ENCODE peak calls at places on chromosome 17, in nine cellular contexts. One of them, this sample, is unnamed.

GRCh38 chr17:60720763-60721531 is 43.3 kb downstream of the BCAS3 start:
- DNase-seq in CD8-positive, alpha-beta T cell: peak
- DNase-seq in heart left ventricle: peak
- DNase-seq in lower leg skin: peak
- DNase-seq in neural progenitor cell: peak
- DNase-seq in IMR-90: peak
- DNase-seq in adrenal gland: peak
- DNase-seq in MM.1S: peak
- DNase-seq in GM06990: peak
- DNase-seq in this sample: peak

GRCh38 chr17:40560592-40561293 is 4.5 kb downstream of the CCR7 start:
- DNase-seq in CD8-positive, alpha-beta T cell: peak
- DNase-seq in heart left ventricle: no peak
- DNase-seq in lower leg skin: no peak
- DNase-seq in neural progenitor cell: no peak
- DNase-seq in IMR-90: peak
- DNase-seq in adrenal gland: no peak
- DNase-seq in MM.1S: peak
- DNase-seq in GM06990: peak
- DNase-seq in this sample: peak

GRCh38 chr17:76278952-76279741 is 14.0 kb downstream of the UBALD2 start:
- DNase-seq in CD8-positive, alpha-beta T cell: peak
- DNase-seq in heart left ventricle: peak
- DNase-seq in lower leg skin: peak
- DNase-seq in neural progenitor cell: peak
- DNase-seq in IMR-90: peak
- DNase-seq in adrenal gland: peak
- DNase-seq in MM.1S: peak
- DNase-seq in GM06990: peak
- DNase-seq in this sample: peak

GRCh38 chr17:20153231-20153630 is 144.1 kb downstream of the SPECC1 start:
- DNase-seq in CD8-positive, alpha-beta T cell: no peak
- DNase-seq in heart left ventricle: no peak
- DNase-seq in lower leg skin: no peak
- DNase-seq in neural progenitor cell: no peak
- DNase-seq in IMR-90: no peak
- DNase-seq in adrenal gland: no peak
- DNase-seq in MM.1S: peak
- DNase-seq in GM06990: no peak
- DNase-seq in this sample: no peak

GRCh38 chr17:3879591-3880417 is 13.0 kb downstream of the CAMKK1 start:
- DNase-seq in CD8-positive, alpha-beta T cell: no peak
- DNase-seq in heart left ventricle: no peak
- DNase-seq in lower leg skin: no peak
- DNase-seq in neural progenitor cell: peak
- DNase-seq in IMR-90: no peak
- DNase-seq in adrenal gland: no peak
- DNase-seq in MM.1S: no peak
- DNase-seq in GM06990: no peak
- DNase-seq in this sample: no peak

GRCh38 chr17:68011199-68011665 is 15.0 kb upstream of the C17orf58 start:
- DNase-seq in CD8-positive, alpha-beta T cell: peak
- DNase-seq in heart left ventricle: peak
- DNase-seq in lower leg skin: peak
- DNase-seq in neural progenitor cell: peak
- DNase-seq in IMR-90: no peak
- DNase-seq in adrenal gland: peak
- DNase-seq in MM.1S: peak
- DNase-seq in GM06990: peak
- DNase-seq in this sample: peak

GRCh38 chr17:12242390-12242954 is 221.8 kb downstream of the MAP2K4 start:
- DNase-seq in CD8-positive, alpha-beta T cell: no peak
- DNase-seq in heart left ventricle: no peak
- DNase-seq in lower leg skin: no peak
- DNase-seq in neural progenitor cell: no peak
- DNase-seq in IMR-90: peak
- DNase-seq in adrenal gland: no peak
- DNase-seq in MM.1S: no peak
- DNase-seq in GM06990: no peak
- DNase-seq in this sample: no peak

GRCh38 chr17:40518401-40519088 is 17.1 kb upstream of the TNS4 start:
- DNase-seq in CD8-positive, alpha-beta T cell: no peak
- DNase-seq in heart left ventricle: no peak
- DNase-seq in lower leg skin: no peak
- DNase-seq in neural progenitor cell: no peak
- DNase-seq in IMR-90: no peak
- DNase-seq in adrenal gland: no peak
- DNase-seq in MM.1S: no peak
- DNase-seq in GM06990: no peak
- DNase-seq in this sample: peak

GRCh38 chr17:39461911-39462641 is 790 bp downstream of the CDK12 start:
- DNase-seq in CD8-positive, alpha-beta T cell: no peak
- DNase-seq in heart left ventricle: peak
- DNase-seq in lower leg skin: peak
- DNase-seq in neural progenitor cell: no peak
- DNase-seq in IMR-90: peak
- DNase-seq in adrenal gland: peak
- DNase-seq in MM.1S: peak
- DNase-seq in GM06990: peak
- DNase-seq in this sample: peak

GRCh38 chr17:68019336-68019674 is 16.2 kb upstream of the KPNA2 start:
- DNase-seq in CD8-positive, alpha-beta T cell: no peak
- DNase-seq in heart left ventricle: no peak
- DNase-seq in lower leg skin: no peak
- DNase-seq in neural progenitor cell: no peak
- DNase-seq in IMR-90: no peak
- DNase-seq in adrenal gland: no peak
- DNase-seq in MM.1S: no peak
- DNase-seq in GM06990: no peak
- DNase-seq in this sample: no peak

GRCh38 chr17:81043725-81044427 is 8.9 kb downstream of the BAIAP2 start:
- DNase-seq in CD8-positive, alpha-beta T cell: no peak
- DNase-seq in heart left ventricle: no peak
- DNase-seq in lower leg skin: no peak
- DNase-seq in neural progenitor cell: peak
- DNase-seq in IMR-90: no peak
- DNase-seq in adrenal gland: peak
- DNase-seq in MM.1S: no peak
- DNase-seq in GM06990: no peak
- DNase-seq in this sample: no peak

DNA sequence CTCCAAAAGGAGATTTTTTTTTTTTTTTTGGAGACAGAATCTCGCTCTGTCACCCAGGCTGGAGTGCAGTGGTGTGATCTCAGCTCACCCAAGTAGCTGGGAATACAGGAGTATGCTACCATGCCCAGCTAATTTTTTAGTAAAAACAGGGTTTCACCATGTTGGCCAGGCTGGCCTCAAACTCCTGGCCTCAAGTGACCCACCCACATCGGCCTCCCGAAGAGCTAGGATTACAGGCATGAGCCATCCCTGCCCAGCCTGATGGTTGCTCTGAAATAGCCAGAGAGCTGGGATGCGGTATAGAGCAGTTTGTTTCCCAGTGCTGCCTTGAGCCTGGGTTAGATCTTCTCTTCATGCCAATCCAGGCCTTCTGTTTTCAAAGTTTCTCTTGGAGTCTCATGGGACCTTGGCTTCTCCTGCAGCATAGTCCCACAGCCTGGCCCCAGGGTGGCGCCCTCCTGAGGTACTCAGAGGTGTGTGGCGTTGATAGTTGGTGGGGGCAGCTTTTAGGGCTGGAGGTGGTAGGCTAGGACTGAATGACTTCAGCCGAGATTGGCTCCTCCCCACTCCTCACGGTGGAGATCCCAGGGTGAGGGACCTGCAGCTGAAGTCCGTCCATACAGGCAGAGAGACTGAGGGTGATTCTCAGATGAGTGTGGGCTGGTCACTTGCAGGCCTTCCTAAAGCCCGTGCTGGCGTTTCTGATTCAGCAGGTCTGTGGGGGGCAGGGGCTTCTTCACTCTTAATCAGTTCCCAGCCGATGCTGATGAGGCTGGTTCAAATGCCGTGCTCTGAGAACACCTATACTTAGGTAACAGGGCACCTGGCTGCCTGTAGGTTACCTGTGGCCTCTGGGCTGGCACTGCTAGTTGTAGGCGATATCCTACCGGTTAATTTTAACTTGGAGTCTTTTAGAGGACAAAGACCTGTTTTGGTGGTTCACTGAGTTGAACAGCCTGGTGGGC is 52.0 kb downstream of the TNFRSF13B start:
- DNase-seq in CD8-positive, alpha-beta T cell: no peak
- DNase-seq in heart left ventricle: no peak
- DNase-seq in lower leg skin: no peak
- DNase-seq in neural progenitor cell: no peak
- DNase-seq in IMR-90: no peak
- DNase-seq in adrenal gland: no peak
- DNase-seq in MM.1S: no peak
- DNase-seq in GM06990: no peak
- DNase-seq in this sample: no peak
- TF ChIP-seq CTCF in CD8-positive, alpha-beta T cell: no peak
- TF ChIP-seq CTCF in heart left ventricle: no peak
- TF ChIP-seq CTCF in lower leg skin: no peak
- TF ChIP-seq CTCF in neural progenitor cell: peak
- TF ChIP-seq CTCF in IMR-90: no peak
- TF ChIP-seq CTCF in adrenal gland: no peak
- TF ChIP-seq CTCF in MM.1S: peak
- TF ChIP-seq CTCF in GM06990: peak
- TF ChIP-seq CTCF in this sample: no peak

GRCh38 chr17:43562679-43563146 is 16.6 kb upstream of the ETV4 start:
- DNase-seq in CD8-positive, alpha-beta T cell: no peak
- DNase-seq in heart left ventricle: no peak
- DNase-seq in lower leg skin: no peak
- DNase-seq in neural progenitor cell: peak
- DNase-seq in IMR-90: no peak
- DNase-seq in adrenal gland: no peak
- DNase-seq in MM.1S: no peak
- DNase-seq in GM06990: no peak
- DNase-seq in this sample: no peak
- H3K4me3 ChIP-seq in CD8-positive, alpha-beta T cell: no peak
- H3K4me3 ChIP-seq in heart left ventricle: no peak
- H3K4me3 ChIP-seq in lower leg skin: no peak
- H3K4me3 ChIP-seq in neural progenitor cell: peak
- H3K4me3 ChIP-seq in IMR-90: no peak
- H3K4me3 ChIP-seq in adrenal gland: no peak
- H3K4me3 ChIP-seq in MM.1S: no peak
- H3K4me3 ChIP-seq in GM06990: no peak
- H3K4me3 ChIP-seq in this sample: no peak

GRCh38 chr17:2867441-2868424 is 71.5 kb downstream of the RAP1GAP2 start:
- DNase-seq in CD8-positive, alpha-beta T cell: no peak
- DNase-seq in heart left ventricle: no peak
- DNase-seq in lower leg skin: no peak
- DNase-seq in neural progenitor cell: peak
- DNase-seq in IMR-90: peak
- DNase-seq in adrenal gland: no peak
- DNase-seq in MM.1S: no peak
- DNase-seq in GM06990: no peak
- DNase-seq in this sample: peak
- TF ChIP-seq CTCF in CD8-positive, alpha-beta T cell: no peak
- TF ChIP-seq CTCF in heart left ventricle: no peak
- TF ChIP-seq CTCF in lower leg skin: no peak
- TF ChIP-seq CTCF in neural progenitor cell: peak
- TF ChIP-seq CTCF in IMR-90: peak
- TF ChIP-seq CTCF in adrenal gland: no peak
- TF ChIP-seq CTCF in MM.1S: no peak
- TF ChIP-seq CTCF in GM06990: no peak
- TF ChIP-seq CTCF in this sample: peak

GRCh38 chr17:48814504-48814903 is 2.5 kb downstream of the TTLL6 start:
- DNase-seq in CD8-positive, alpha-beta T cell: peak
- DNase-seq in heart left ventricle: peak
- DNase-seq in lower leg skin: no peak
- DNase-seq in neural progenitor cell: peak
- DNase-seq in IMR-90: peak
- DNase-seq in adrenal gland: peak
- DNase-seq in MM.1S: peak
- DNase-seq in GM06990: no peak
- DNase-seq in this sample: peak

GRCh38 chr17:48816774-48817590 is at the start of gene TTLL6:
- DNase-seq in CD8-positive, alpha-beta T cell: peak
- DNase-seq in heart left ventricle: peak
- DNase-seq in lower leg skin: peak
- DNase-seq in neural progenitor cell: peak
- DNase-seq in IMR-90: peak
- DNase-seq in adrenal gland: peak
- DNase-seq in MM.1S: peak
- DNase-seq in GM06990: peak
- DNase-seq in this sample: peak

GRCh38 chr17:48819466-48819865 is 2.4 kb upstream of the TTLL6 start:
- DNase-seq in CD8-positive, alpha-beta T cell: no peak
- DNase-seq in heart left ventricle: no peak
- DNase-seq in lower leg skin: no peak
- DNase-seq in neural progenitor cell: no peak
- DNase-seq in IMR-90: no peak
- DNase-seq in adrenal gland: no peak
- DNase-seq in MM.1S: no peak
- DNase-seq in GM06990: no peak
- DNase-seq in this sample: no peak

GRCh38 chr17:48818361-48818841 is 1.4 kb upstream of the TTLL6 start:
- DNase-seq in CD8-positive, alpha-beta T cell: no peak
- DNase-seq in heart left ventricle: no peak
- DNase-seq in lower leg skin: no peak
- DNase-seq in neural progenitor cell: peak
- DNase-seq in IMR-90: no peak
- DNase-seq in adrenal gland: no peak
- DNase-seq in MM.1S: no peak
- DNase-seq in GM06990: no peak
- DNase-seq in this sample: no peak

GRCh38 chr17:48816438-48816773 is 623 bp downstream of the TTLL6 start:
- DNase-seq in CD8-positive, alpha-beta T cell: no peak
- DNase-seq in heart left ventricle: no peak
- DNase-seq in lower leg skin: no peak
- DNase-seq in neural progenitor cell: no peak
- DNase-seq in IMR-90: no peak
- DNase-seq in adrenal gland: no peak
- DNase-seq in MM.1S: no peak
- DNase-seq in GM06990: no peak
- DNase-seq in this sample: no peak
- H3K4me3 ChIP-seq in CD8-positive, alpha-beta T cell: peak
- H3K4me3 ChIP-seq in heart left ventricle: peak
- H3K4me3 ChIP-seq in lower leg skin: no peak
- H3K4me3 ChIP-seq in neural progenitor cell: peak
- H3K4me3 ChIP-seq in IMR-90: no peak
- H3K4me3 ChIP-seq in adrenal gland: no peak
- H3K4me3 ChIP-seq in MM.1S: peak
- H3K4me3 ChIP-seq in GM06990: no peak
- H3K4me3 ChIP-seq in this sample: peak

DNA sequence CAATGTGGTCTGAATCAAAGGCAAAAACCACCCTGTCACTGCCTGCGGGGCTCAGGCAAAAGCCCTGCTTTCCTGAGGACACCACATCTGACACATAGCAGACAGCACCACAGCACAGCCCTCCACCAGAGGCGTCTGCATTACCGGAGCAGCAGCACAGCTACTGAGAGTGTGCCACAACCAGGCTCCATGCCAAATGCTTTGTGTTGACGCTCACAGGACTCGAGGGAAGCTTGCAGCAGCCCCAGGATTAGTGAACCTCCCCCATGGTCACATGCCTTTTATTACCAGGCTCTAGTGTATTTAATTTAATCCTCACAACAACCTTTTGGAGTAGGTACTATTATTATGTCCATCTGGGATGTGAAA is 12.6 kb downstream of the ATPAF2 start:
- DNase-seq in CD8-positive, alpha-beta T cell: peak
- DNase-seq in heart left ventricle: peak
- DNase-seq in lower leg skin: no peak
- DNase-seq in neural progenitor cell: no peak
- DNase-seq in IMR-90: peak
- DNase-seq in adrenal gland: no peak
- DNase-seq in MM.1S: no peak
- DNase-seq in GM06990: no peak
- DNase-seq in this sample: peak
- TF ChIP-seq CTCF in CD8-positive, alpha-beta T cell: no peak
- TF ChIP-seq CTCF in heart left ventricle: no peak
- TF ChIP-seq CTCF in lower leg skin: no peak
- TF ChIP-seq CTCF in neural progenitor cell: no peak
- TF ChIP-seq CTCF in IMR-90: peak
- TF ChIP-seq CTCF in adrenal gland: no peak
- TF ChIP-seq CTCF in MM.1S: no peak
- TF ChIP-seq CTCF in GM06990: no peak
- TF ChIP-seq CTCF in this sample: no peak